ENCODE peak calls at places on chromosomes 3 and 15, in nine cellular contexts. D is endothelial cell, J is A673, I is AG04450, Y is NCI-H226, Q is ovary, F is HFF-Myc, C is spleen, V is SK-MEL-5. M is an unnamed sample.
A peak's percentile ranks its signal among the peaks of the same experiment; 100 is the strongest.

GRCh38 chr3:179613807-179614206 is 9.2 kb downstream of the NDUFB5 start:
- DNase-seq in D (no peak), J (no peak), V (no peak), I (no peak), Y (peak; percentile 38), C (no peak), F (no peak), Q (no peak), M (no peak)

GRCh38 chr3:13717222-13717573 is 162.7 kb downstream of the WNT7A start:
- DNase-seq in D (no peak), C (no peak), Q (no peak), I (no peak), V (no peak), F (no peak), J (no peak), Y (no peak), M (no peak)

GRCh38 chr15:38683382-38684242 is 119.0 kb upstream of the RASGRP1 start:
- DNase-seq in J (peak; percentile 54), I (no peak), C (no peak), Y (no peak), D (peak; percentile 62), V (peak; percentile 75), Q (no peak), F (no peak), M (peak; percentile 53)

GRCh38 chr15:48609486-48609885 is 36.0 kb downstream of the FBN1 start:
- DNase-seq in Y (no peak), Q (no peak), C (no peak), V (no peak), J (no peak), I (no peak), D (no peak), F (no peak), M (no peak)

GRCh38 chr3:172591171-172591605 is 68.0 kb upstream of the TNFSF10 start:
- DNase-seq in J (no peak), D (no peak), C (no peak), Q (no peak), I (no peak), V (no peak), F (no peak), Y (no peak), M (no peak)

GRCh38 chr3:15936347-15936746 is 138.6 kb upstream of the ANKRD28 start:
- DNase-seq in V (no peak), I (no peak), J (peak; percentile 51), F (no peak), C (no peak), D (no peak), Y (no peak), Q (no peak), M (no peak)

GRCh38 chr15:35281515-35281914 is 196.4 kb upstream of the NANOGP8 start:
- DNase-seq in I (no peak), D (no peak), Y (peak; percentile 17), J (no peak), V (no peak), Q (no peak), C (no peak), F (no peak), M (no peak)

GRCh38 chr3:141426404-141427034 is 58.2 kb downstream of the ZBTB38 start:
- DNase-seq in V (peak; percentile 64), Q (peak; percentile 90), C (no peak), J (no peak), F (no peak), Y (peak; percentile 47), I (no peak), D (no peak), M (no peak)

GRCh38 chr3:72163809-72164634 is 379.1 kb upstream of the PROK2 start:
- DNase-seq in D (no peak), Q (no peak), F (no peak), J (no peak), I (no peak), C (peak; percentile 84), V (no peak), Y (no peak), M (no peak)

GRCh38 chr15:55770261-55770660 is 27.3 kb upstream of the PRTG start:
- DNase-seq in I (peak; percentile 11), F (peak; percentile 93), D (no peak), J (no peak), V (peak; percentile 59), C (no peak), Y (no peak), Q (no peak), M (no peak)

GRCh38 chr15:26842391-26842790 is 24.5 kb upstream of the GABRA5 start:
- DNase-seq in Q (no peak), Y (no peak), I (no peak), C (no peak), F (no peak), V (no peak), J (no peak), D (no peak), M (no peak)

GRCh38 chr15:43550527-43551363 is 33.3 kb downstream of the MAP1A start:
- DNase-seq in I (no peak), C (no peak), D (no peak), V (no peak), Q (no peak), F (no peak), Y (no peak), J (no peak), M (no peak)

GRCh38 chr3:124200336-124200901 is 208.5 kb upstream of the ROPN1 start:
- DNase-seq in Q (no peak), Y (no peak), I (no peak), F (no peak), V (peak; percentile 88), D (no peak), C (no peak), J (peak; percentile 3), M (peak; percentile 16)

GRCh38 chr3:5294360-5294759 is 106.9 kb downstream of the EDEM1 start:
- DNase-seq in J (no peak), I (no peak), Y (no peak), Q (no peak), D (no peak), V (no peak), C (no peak), F (no peak), M (no peak)

GRCh38 chr15:64452988-64453688 is 7.2 kb upstream of the ZNF609 start:
- DNase-seq in J (no peak), V (no peak), Y (no peak), F (no peak), D (no peak), I (no peak), C (no peak), Q (peak; percentile 67), M (no peak)

GRCh38 chr15:63401078-63401477 is 19.4 kb upstream of the CA12 start:
- DNase-seq in I (no peak), F (no peak), Y (no peak), Q (no peak), J (no peak), C (no peak), D (no peak), V (no peak), M (no peak)

GRCh38 chr3:50502584-50503423 is 630 bp downstream of the CACNA2D2 start:
- DNase-seq in F (no peak), I (no peak), V (no peak), C (no peak), Q (peak; percentile 30), J (no peak), D (peak; percentile 47), Y (no peak), M (peak; percentile 29)

GRCh38 chr3:17770682-17771081 is 28.3 kb upstream of the TBC1D5 start:
- DNase-seq in J (no peak), I (no peak), V (no peak), C (no peak), D (no peak), Q (no peak), Y (no peak), F (no peak), M (no peak)

GRCh38 chr3:66076861-66077495 is 38.3 kb upstream of the MAGI1 start:
- DNase-seq in I (peak; percentile 21), J (no peak), V (no peak), C (no peak), D (no peak), F (peak; percentile 94), Q (no peak), Y (no peak), M (no peak)

GRCh38 chr3:98784666-98785600 is 21.8 kb downstream of the ST3GAL6 start:
- DNase-seq in D (no peak), Y (peak; percentile 88), Q (no peak), I (peak; percentile 84), J (no peak), C (no peak), F (no peak), V (no peak), M (no peak)

GRCh38 chr3:49120096-49120437 is 556 bp downstream of the USP19 start:
- DNase-seq in J (no peak), Q (no peak), F (no peak), Y (no peak), I (no peak), C (no peak), D (no peak), V (no peak), M (no peak)

GRCh38 chr15:41283653-41284424 is 48.6 kb downstream of the OIP5 start:
- DNase-seq in I (peak; percentile 99), D (peak; percentile 98), F (peak; percentile 99), J (peak; percentile 100), Y (peak; percentile 87), Q (peak; percentile 98), V (peak; percentile 99), C (peak; percentile 98), M (peak; percentile 97)

GRCh38 chr3:144187531-144188230 is 216.1 kb downstream of the DIPK2A start:
- DNase-seq in I (no peak), Q (no peak), J (peak; percentile 63), V (no peak), Y (peak; percentile 32), F (peak; percentile 32), C (no peak), D (no peak), M (no peak)

GRCh38 chr3:100941046-100941445 is 52.2 kb downstream of the ABI3BP start:
- DNase-seq in C (no peak), J (no peak), V (no peak), Q (no peak), Y (no peak), D (no peak), F (no peak), I (no peak), M (no peak)

GRCh38 chr3:134483195-134483890 is 2.4 kb downstream of the ANAPC13 start:
- DNase-seq in F (no peak), Y (peak; percentile 48), V (no peak), D (no peak), J (no peak), I (peak; percentile 46), Q (no peak), C (no peak), M (no peak)

M was measured in neural crest cell.